ENCODE peak calls at places on chromosome 19, in six cellular contexts. Y is neural crest cell, B is IMR-90, A is NB4, K is A549, C is AG09319. L is an unnamed sample.

GRCh38 chr19:34171539-34171876 is 796 bp upstream of the LSM14A start:
- DNase-seq in Y (peak; percentile 3), K (peak; percentile 55), A (no peak), C (no peak), B (peak; percentile 93), L (no peak)

GRCh38 chr19:16871870-16872269 is 16.9 kb upstream of the F2RL3 start:
- DNase-seq in Y (no peak), B (no peak), A (no peak), C (no peak), K (no peak), L (no peak)

GRCh38 chr19:3382460-3383100 is 16.2 kb downstream of the NFIC start:
- DNase-seq in A (no peak), C (no peak), K (no peak), B (no peak), Y (no peak), L (no peak)

GRCh38 chr19:38032951-38033350 is 125.9 kb downstream of the SIPA1L3 start:
- DNase-seq in C (no peak), B (no peak), Y (no peak), K (no peak), A (no peak), L (no peak)

GRCh38 chr19:21487969-21488368 is 17.4 kb upstream of the ZNF429 start:
- DNase-seq in K (no peak), A (no peak), Y (no peak), C (no peak), B (no peak), L (no peak)

GRCh38 chr19:52590728-52591127 is 20.6 kb downstream of the ZNF701 start:
- DNase-seq in A (peak; percentile 40), Y (no peak), K (no peak), C (no peak), B (no peak), L (no peak)

GRCh38 chr19:5090780-5091575 is 122.1 kb downstream of the KDM4B start:
- DNase-seq in Y (no peak), K (no peak), B (peak; percentile 15), A (peak; percentile 15), C (no peak), L (peak; percentile 33)

GRCh38 chr19:47093841-47094240 is 19.7 kb downstream of the ZC3H4 start:
- DNase-seq in A (no peak), K (no peak), Y (no peak), B (no peak), C (no peak), L (no peak)

GRCh38 chr19:47187797-47188196 is 43.2 kb downstream of the BBC3 start:
- DNase-seq in C (no peak), A (no peak), B (no peak), K (no peak), Y (no peak), L (no peak)

GRCh38 chr19:33780746-33781145 is 15.9 kb upstream of the KCTD15 start:
- DNase-seq in C (no peak), A (peak; percentile 33), Y (no peak), K (no peak), B (no peak), L (no peak)

GRCh38 chr19:335486-336066 is 9.0 kb downstream of the MIER2 start:
- DNase-seq in B (no peak), K (no peak), A (no peak), Y (no peak), C (no peak), L (no peak)

GRCh38 chr19:524062-524674 is 7.4 kb upstream of the CDC34 start:
- DNase-seq in B (peak; percentile 49), C (no peak), A (peak; percentile 59), Y (no peak), K (no peak), L (no peak)

GRCh38 chr19:28694812-28695211 is 518.1 kb downstream of the UQCRFS1 start:
- DNase-seq in B (no peak), A (no peak), K (no peak), Y (peak; percentile 5), C (no peak), L (no peak)

GRCh38 chr19:44942067-44942571 is at the start of gene APOC4:
- DNase-seq in A (no peak), Y (no peak), B (no peak), K (no peak), C (no peak), L (no peak)

GRCh38 chr19:49984491-49984890 is 23.5 kb upstream of the SIGLEC11 start:
- DNase-seq in Y (no peak), K (no peak), A (no peak), B (no peak), C (no peak), L (no peak)

GRCh38 chr19:10315335-10316214 is at the start of gene FDX2:
- DNase-seq in A (peak; percentile 98), B (peak; percentile 67), K (peak; percentile 64), Y (peak; percentile 87), C (peak; percentile 46), L (peak; percentile 86)

GRCh38 chr19:49677901-49678674 is 1.0 kb downstream of the PRMT1 start:
- DNase-seq in K (peak; percentile 91), A (peak; percentile 84), Y (peak; percentile 93), C (no peak), B (peak; percentile 62), L (peak; percentile 83)

GRCh38 chr19:45947926-45948325 is 25.7 kb downstream of the NOVA2 start:
- DNase-seq in Y (no peak), B (peak; percentile 36), K (no peak), C (no peak), A (no peak), L (no peak)

GRCh38 chr19:45632468-45633196 is 6.6 kb downstream of the EML2 start:
- DNase-seq in K (peak; percentile 98), Y (peak; percentile 74), A (peak; percentile 35), C (peak; percentile 66), B (peak; percentile 89), L (peak; percentile 18)

GRCh38 chr19:4456566-4456842 is 1.1 kb downstream of the UBXN6 start:
- DNase-seq in A (no peak), C (no peak), K (no peak), B (peak; percentile 75), Y (no peak), L (no peak)

GRCh38 chr19:38617283-38617763 is 430 bp downstream of the MAP4K1 start:
- DNase-seq in A (peak; percentile 39), K (no peak), B (no peak), C (no peak), Y (no peak), L (no peak)

GRCh38 chr19:55251296-55252081 is 7.3 kb downstream of the PPP6R1 start:
- DNase-seq in A (peak; percentile 29), B (peak; percentile 16), K (no peak), Y (no peak), C (no peak), L (no peak)

GRCh38 chr19:46271488-46272197 is 25.2 kb upstream of the HIF3A start:
- DNase-seq in A (no peak), C (no peak), B (peak; percentile 70), Y (no peak), K (peak; percentile 77), L (no peak)

L was measured in tibial nerve.